ENCODE peak calls at places on chromosomes 3 and 15, in four cellular contexts. One of them, this sample, is unnamed.

GRCh38 chr15:44159492-44159891 is 35.6 kb downstream of the FRMD5 start:
- DNase-seq in IMR-90: no peak
- DNase-seq in GM12878: no peak
- DNase-seq in K562: no peak
- DNase-seq in this sample: no peak

GRCh38 chr3:58047806-58048205 is 39.6 kb downstream of the FLNB start:
- DNase-seq in K562: no peak
- DNase-seq in GM12878: no peak
- DNase-seq in IMR-90: peak
- DNase-seq in this sample: no peak

GRCh38 chr15:39251413-39252197 is 329.3 kb upstream of the THBS1 start:
- DNase-seq in IMR-90: peak
- DNase-seq in K562: no peak
- DNase-seq in GM12878: peak
- DNase-seq in this sample: no peak

GRCh38 chr3:101026244-101026643 is 33.0 kb upstream of the ABI3BP start:
- DNase-seq in K562: no peak
- DNase-seq in IMR-90: no peak
- DNase-seq in GM12878: no peak
- DNase-seq in this sample: no peak

GRCh38 chr15:80929225-80929624 is 60.4 kb downstream of the MESD start:
- DNase-seq in IMR-90: peak
- DNase-seq in K562: no peak
- DNase-seq in GM12878: no peak
- DNase-seq in this sample: no peak

GRCh38 chr15:98881526-98882517 is 125.8 kb downstream of the PGPEP1L start:
- DNase-seq in IMR-90: peak
- DNase-seq in K562: peak
- DNase-seq in GM12878: no peak
- DNase-seq in this sample: no peak

GRCh38 chr15:38308797-38309196 is 56.2 kb downstream of the SPRED1 start:
- DNase-seq in GM12878: peak
- DNase-seq in IMR-90: no peak
- DNase-seq in K562: no peak
- DNase-seq in this sample: no peak

GRCh38 chr3:156404217-156404616 is 150.7 kb downstream of the SSR3 start:
- DNase-seq in K562: no peak
- DNase-seq in GM12878: no peak
- DNase-seq in IMR-90: no peak
- DNase-seq in this sample: no peak

GRCh38 chr3:194121881-194122280 is 14.1 kb upstream of the HES1 start:
- DNase-seq in K562: no peak
- DNase-seq in GM12878: no peak
- DNase-seq in IMR-90: peak
- DNase-seq in this sample: no peak

GRCh38 chr3:194988495-194989165 is 282.3 kb downstream of the XXYLT1 start:
- DNase-seq in K562: no peak
- DNase-seq in GM12878: no peak
- DNase-seq in IMR-90: no peak
- DNase-seq in this sample: peak

GRCh38 chr15:22956257-22956979 is 23.8 kb downstream of the CYFIP1 start:
- DNase-seq in IMR-90: no peak
- DNase-seq in K562: no peak
- DNase-seq in GM12878: no peak
- DNase-seq in this sample: no peak

GRCh38 chr3:33401781-33402180 is 38.4 kb downstream of the UBP1 start:
- DNase-seq in K562: no peak
- DNase-seq in IMR-90: peak
- DNase-seq in GM12878: no peak
- DNase-seq in this sample: no peak

GRCh38 chr3:149462051-149462450 is 12.4 kb upstream of the TM4SF4 start:
- DNase-seq in GM12878: no peak
- DNase-seq in IMR-90: no peak
- DNase-seq in K562: no peak
- DNase-seq in this sample: no peak

GRCh38 chr3:111668321-111668720 is 73.2 kb upstream of the ZBED2 start:
- DNase-seq in K562: no peak
- DNase-seq in GM12878: no peak
- DNase-seq in IMR-90: no peak
- DNase-seq in this sample: no peak

GRCh38 chr3:111668912-111669488 is 73.9 kb upstream of the ZBED2 start:
- DNase-seq in K562: peak
- DNase-seq in GM12878: no peak
- DNase-seq in IMR-90: peak
- DNase-seq in this sample: no peak

GRCh38 chr3:111666041-111666735 is 71.0 kb upstream of the ZBED2 start:
- DNase-seq in GM12878: no peak
- DNase-seq in IMR-90: no peak
- DNase-seq in K562: no peak
- DNase-seq in this sample: no peak

GRCh38 chr3:111667170-111667569 is 72.0 kb upstream of the ZBED2 start:
- DNase-seq in GM12878: no peak
- DNase-seq in IMR-90: no peak
- DNase-seq in K562: no peak
- DNase-seq in this sample: no peak

GRCh38 chr3:111667621-111668239 is 72.6 kb upstream of the ZBED2 start:
- DNase-seq in GM12878: peak
- DNase-seq in IMR-90: peak
- DNase-seq in K562: no peak
- DNase-seq in this sample: no peak
- TF ChIP-seq CHD1 in GM12878: no peak
- TF ChIP-seq CHD1 in IMR-90: no peak
- TF ChIP-seq CHD1 in K562: no peak
- TF ChIP-seq CHD1 in this sample: no peak

DNA sequence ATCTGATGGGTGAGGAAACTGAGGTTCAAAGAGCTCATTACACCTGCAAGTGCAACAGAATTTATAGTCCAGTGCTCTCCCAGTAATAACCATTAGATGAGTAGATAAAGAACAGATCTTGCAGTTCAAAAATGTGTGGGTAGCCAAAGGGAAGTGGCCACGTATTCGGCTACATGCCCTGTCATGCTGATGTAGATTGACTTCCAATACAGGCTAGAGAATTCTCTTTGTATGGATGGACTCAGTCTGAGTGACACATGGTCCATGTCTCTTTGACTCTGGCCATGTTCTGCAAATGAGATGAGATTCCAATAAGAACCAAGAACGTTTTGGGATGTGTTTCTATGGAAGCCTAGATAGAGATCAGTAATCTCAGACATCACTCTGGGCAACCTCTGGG is 187.8 kb upstream of the LPP start:
- DNase-seq in IMR-90: no peak
- DNase-seq in K562: no peak
- DNase-seq in GM12878: no peak
- DNase-seq in this sample: no peak
- TF ChIP-seq CHD1 in IMR-90: no peak
- TF ChIP-seq CHD1 in K562: no peak
- TF ChIP-seq CHD1 in GM12878: no peak
- TF ChIP-seq CHD1 in this sample: no peak

DNA sequence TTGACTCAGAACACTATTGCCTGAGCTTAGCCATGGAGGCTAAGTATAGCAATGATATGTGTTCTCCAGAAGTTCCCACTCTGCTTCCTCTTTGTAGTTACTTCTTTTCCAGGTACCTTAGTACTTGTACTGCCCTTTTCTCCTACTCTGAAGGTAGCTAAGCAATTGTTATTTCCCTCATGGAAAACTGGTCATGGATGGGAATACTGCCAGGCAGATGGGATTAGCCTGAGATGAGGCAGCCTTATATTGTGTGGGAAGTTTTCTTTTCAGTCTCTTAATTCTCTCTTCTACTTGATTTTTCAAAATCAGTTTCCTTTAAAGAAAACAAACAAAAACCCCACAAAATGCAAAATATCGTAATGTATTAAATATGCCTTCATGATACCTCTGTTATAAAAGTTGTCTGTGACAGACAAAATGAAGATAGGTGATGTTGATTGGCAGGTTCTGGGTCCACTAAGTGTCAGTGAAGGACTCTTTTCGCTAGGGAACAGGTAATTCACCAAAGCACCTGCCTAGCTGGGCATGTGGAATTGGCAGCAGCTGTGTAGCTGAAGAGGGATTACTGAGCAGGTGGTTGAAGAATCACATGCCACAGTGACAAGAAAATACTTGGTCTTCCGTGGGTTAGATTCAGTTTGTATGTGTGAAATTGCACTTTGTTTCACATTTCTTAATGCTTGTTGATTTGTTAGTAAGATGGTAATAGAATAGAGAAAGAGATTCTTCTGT is 4.1 kb downstream of the ZNF609 start:
- DNase-seq in IMR-90: peak
- DNase-seq in GM12878: no peak
- DNase-seq in K562: no peak
- DNase-seq in this sample: no peak
- TF ChIP-seq CHD1 in IMR-90: no peak
- TF ChIP-seq CHD1 in GM12878: no peak
- TF ChIP-seq CHD1 in K562: no peak
- TF ChIP-seq CHD1 in this sample: no peak

GRCh38 chr3:121943434-121943833 is 49.2 kb downstream of the SLC15A2 start:
- DNase-seq in IMR-90: no peak
- DNase-seq in K562: no peak
- DNase-seq in GM12878: no peak
- DNase-seq in this sample: no peak

GRCh38 chr3:121941592-121941991 is 47.4 kb downstream of the SLC15A2 start:
- DNase-seq in GM12878: no peak
- DNase-seq in IMR-90: no peak
- DNase-seq in K562: no peak
- DNase-seq in this sample: no peak

DNA sequence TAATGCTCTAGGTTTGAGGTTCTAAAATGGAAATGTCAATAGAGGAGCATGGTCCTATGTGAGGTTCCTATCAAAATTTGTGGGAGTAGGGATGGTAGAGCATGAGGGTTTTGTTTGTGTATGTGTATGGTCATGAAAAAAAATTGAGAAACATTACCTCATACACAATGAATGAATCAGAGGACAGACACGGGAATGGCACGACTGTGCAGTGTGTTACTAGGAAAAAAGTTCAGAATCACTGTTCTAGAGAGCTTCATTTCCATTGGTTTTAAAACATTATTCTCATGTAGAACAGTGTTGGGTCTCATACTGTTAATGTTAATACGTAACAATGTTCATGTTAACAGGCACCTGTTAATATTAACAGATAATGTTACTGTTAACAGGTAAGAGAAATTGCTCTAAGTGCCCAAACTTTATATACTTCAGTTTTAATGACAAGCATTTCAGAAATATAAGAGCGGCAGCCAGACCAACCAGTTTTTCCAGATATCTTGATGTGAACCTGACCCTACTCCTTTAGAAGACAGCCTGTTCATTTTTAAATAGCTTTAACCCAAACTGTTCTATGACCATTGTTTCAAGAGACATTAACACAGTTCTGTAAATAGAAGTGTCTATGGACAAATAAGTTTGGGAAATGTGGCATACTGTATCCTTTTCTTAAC is 48.0 kb downstream of the SLC15A2 start:
- DNase-seq in K562: no peak
- DNase-seq in IMR-90: peak
- DNase-seq in GM12878: no peak
- DNase-seq in this sample: no peak
- TF ChIP-seq CHD1 in K562: no peak
- TF ChIP-seq CHD1 in IMR-90: no peak
- TF ChIP-seq CHD1 in GM12878: no peak
- TF ChIP-seq CHD1 in this sample: no peak

GRCh38 chr3:51391075-51391565 is at the start of gene RBM15B:
- DNase-seq in IMR-90: peak
- DNase-seq in K562: peak
- DNase-seq in GM12878: peak
- DNase-seq in this sample: peak

GRCh38 chr3:51391566-51392300 is 648 bp downstream of the RBM15B start:
- DNase-seq in K562: peak
- DNase-seq in IMR-90: peak
- DNase-seq in GM12878: no peak
- DNase-seq in this sample: no peak

GRCh38 chr3:51389423-51390183 is 1.5 kb upstream of the RBM15B start:
- DNase-seq in K562: peak
- DNase-seq in GM12878: no peak
- DNase-seq in IMR-90: peak
- DNase-seq in this sample: peak

GRCh38 chr3:51390186-51390585 is 899 bp upstream of the RBM15B start:
- DNase-seq in IMR-90: no peak
- DNase-seq in K562: no peak
- DNase-seq in GM12878: no peak
- DNase-seq in this sample: no peak

DNA sequence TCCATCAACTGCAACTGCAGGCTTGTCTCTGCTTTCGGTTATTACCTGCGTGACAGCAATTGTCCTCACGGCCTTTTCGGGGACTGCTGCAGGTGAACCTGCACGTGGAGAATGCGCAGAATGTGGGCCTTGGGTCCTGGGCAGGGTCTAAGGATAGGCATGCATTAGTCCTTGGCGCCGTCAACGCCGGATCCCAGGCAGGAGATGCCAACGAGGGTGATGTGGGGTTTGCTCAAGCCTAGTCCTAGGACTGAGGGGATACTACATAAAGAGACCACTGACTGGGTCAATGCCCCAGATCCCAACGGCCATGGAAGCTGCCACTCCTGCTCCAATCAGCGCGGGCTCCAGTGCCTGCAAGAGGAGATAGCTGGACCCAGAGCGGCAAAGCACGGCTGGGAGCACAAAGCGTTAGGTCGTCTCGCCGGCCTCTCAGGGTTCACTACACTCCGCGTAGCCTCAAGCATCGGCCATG is 448 bp upstream of the RBM15B start:
- DNase-seq in IMR-90: no peak
- DNase-seq in K562: no peak
- DNase-seq in GM12878: no peak
- DNase-seq in this sample: no peak
- TF ChIP-seq CHD1 in IMR-90: no peak
- TF ChIP-seq CHD1 in K562: no peak
- TF ChIP-seq CHD1 in GM12878: no peak
- TF ChIP-seq CHD1 in this sample: no peak

GRCh38 chr3:38168151-38168987 is 3.0 kb downstream of the OXSR1 start:
- DNase-seq in GM12878: no peak
- DNase-seq in K562: no peak
- DNase-seq in IMR-90: peak
- DNase-seq in this sample: no peak

GRCh38 chr3:38168988-38169363 is 3.6 kb downstream of the OXSR1 start:
- DNase-seq in GM12878: no peak
- DNase-seq in IMR-90: peak
- DNase-seq in K562: no peak
- DNase-seq in this sample: no peak

GRCh38 chr3:38170722-38171121 is 5.4 kb downstream of the OXSR1 start:
- DNase-seq in GM12878: no peak
- DNase-seq in K562: no peak
- DNase-seq in IMR-90: no peak
- DNase-seq in this sample: no peak

GRCh38 chr3:38173834-38174418 is 8.6 kb downstream of the OXSR1 start:
- DNase-seq in GM12878: no peak
- DNase-seq in K562: no peak
- DNase-seq in IMR-90: no peak
- DNase-seq in this sample: no peak

GRCh38 chr3:38171622-38172021 is 6.3 kb downstream of the OXSR1 start:
- DNase-seq in IMR-90: no peak
- DNase-seq in GM12878: no peak
- DNase-seq in K562: no peak
- DNase-seq in this sample: no peak
- TF ChIP-seq CHD1 in IMR-90: no peak
- TF ChIP-seq CHD1 in GM12878: no peak
- TF ChIP-seq CHD1 in K562: no peak
- TF ChIP-seq CHD1 in this sample: no peak